ENCODE peak calls at places on chromosomes 12 and 14, in eight cellular contexts. K is H9; N is CD4-positive, alpha-beta T cell; H is colonic mucosa; W is lower lobe of right lung; F is pancreas; Y is WERI-Rb-1; M is uterus. Q is an unnamed sample.

GRCh38 chr14:81398196-81398891 is 1.8 kb downstream of the STON2 start:
- DNase-seq in K (no peak), N (no peak), H (no peak), W (no peak), F (no peak), Y (no peak), M (no peak), Q (no peak)

GRCh38 chr12:65631621-65632111 is 192.6 kb upstream of the HMGA2 start:
- DNase-seq in K (no peak), N (no peak), H (no peak), W (no peak), F (no peak), Y (no peak), M (no peak), Q (no peak)

GRCh38 chr14:104505085-104506074 is 74.2 kb upstream of the C14orf180 start:
- DNase-seq in K (peak; percentile 25), N (no peak), H (no peak), W (no peak), F (no peak), Y (no peak), M (no peak), Q (no peak)

GRCh38 chr12:54140958-54141388 is 47.8 kb downstream of the SMUG1 start:
- DNase-seq in K (no peak), N (no peak), H (no peak), W (no peak), F (no peak), Y (peak; percentile 79), M (peak; percentile 72), Q (peak; percentile 14)

GRCh38 chr12:92242917-92243316 is 97.3 kb upstream of the BTG1 start:
- DNase-seq in K (no peak), N (no peak), H (no peak), W (no peak), F (no peak), Y (no peak), M (no peak), Q (no peak)

GRCh38 chr12:11014234-11014633 is 8.2 kb downstream of the TAS2R19 start:
- DNase-seq in K (no peak), N (no peak), H (no peak), W (no peak), F (no peak), Y (no peak), M (no peak), Q (no peak)

GRCh38 chr12:51959921-51960320 is 8.4 kb downstream of the ACVR1B start:
- DNase-seq in K (no peak), N (no peak), H (no peak), W (no peak), F (no peak), Y (no peak), M (no peak), Q (no peak)

GRCh38 chr12:59823535-59823934 is 227.7 kb downstream of the SLC16A7 start:
- DNase-seq in K (no peak), N (no peak), H (no peak), W (no peak), F (no peak), Y (no peak), M (no peak), Q (no peak)

GRCh38 chr12:31749024-31749704 is 20.3 kb upstream of the AMN1 start:
- DNase-seq in K (peak; percentile 95), N (peak; percentile 43), H (peak; percentile 89), W (peak; percentile 67), F (peak; percentile 84), Y (no peak), M (peak; percentile 30), Q (peak; percentile 91)

GRCh38 chr12:131264625-131265024 is 310.9 kb downstream of the ADGRD1 start:
- DNase-seq in K (no peak), N (no peak), H (no peak), W (peak; percentile 53), F (no peak), Y (no peak), M (no peak), Q (no peak)

GRCh38 chr12:47377414-47378221 is 297.9 kb upstream of the AMIGO2 start:
- DNase-seq in K (no peak), N (no peak), H (peak; percentile 76), W (peak; percentile 65), F (peak; percentile 43), Y (no peak), M (peak; percentile 100), Q (peak; percentile 100)

GRCh38 chr12:120453060-120453761 is 7.0 kb downstream of the GATC start:
- DNase-seq in K (no peak), N (no peak), H (no peak), W (no peak), F (no peak), Y (no peak), M (no peak), Q (no peak)

GRCh38 chr12:120447992-120448391 is 1.7 kb downstream of the GATC start:
- DNase-seq in K (no peak), N (no peak), H (no peak), W (no peak), F (no peak), Y (no peak), M (no peak), Q (no peak)

GRCh38 chr12:120455302-120455701 is 9.1 kb downstream of the GATC start:
- DNase-seq in K (no peak), N (no peak), H (no peak), W (no peak), F (peak; percentile 87), Y (no peak), M (no peak), Q (no peak)

GRCh38 chr12:120457133-120457532 is 10.9 kb downstream of the GATC start:
- DNase-seq in K (peak; percentile 65), N (no peak), H (no peak), W (no peak), F (no peak), Y (no peak), M (no peak), Q (no peak)

GRCh38 chr12:120453977-120454376 is 7.7 kb downstream of the GATC start:
- DNase-seq in K (no peak), N (no peak), H (no peak), W (no peak), F (no peak), Y (no peak), M (no peak), Q (peak; percentile 34)
- TF ChIP-seq CTCF in K (peak; percentile 79), N (peak; percentile 61), H (peak; percentile 65), W (peak; percentile 59), F (no peak), Y (peak; percentile 59), M (peak; percentile 36), Q (peak; percentile 68)

GRCh38 chr12:121576851-121577391 is 3.9 kb downstream of the KDM2B start:
- DNase-seq in K (peak; percentile 87), N (no peak), H (peak; percentile 40), W (no peak), F (no peak), Y (peak; percentile 25), M (peak; percentile 41), Q (peak; percentile 70)
- H3K27ac ChIP-seq in K (peak overlapping the region; percentile 93), N (no peak overlapping the region), H (peak overlapping the region; percentile 18), W (no peak overlapping the region), F (no peak overlapping the region), Y (no peak overlapping the region), M (peak overlapping the region; percentile 80), Q (peak overlapping the region; percentile 96)

DNA sequence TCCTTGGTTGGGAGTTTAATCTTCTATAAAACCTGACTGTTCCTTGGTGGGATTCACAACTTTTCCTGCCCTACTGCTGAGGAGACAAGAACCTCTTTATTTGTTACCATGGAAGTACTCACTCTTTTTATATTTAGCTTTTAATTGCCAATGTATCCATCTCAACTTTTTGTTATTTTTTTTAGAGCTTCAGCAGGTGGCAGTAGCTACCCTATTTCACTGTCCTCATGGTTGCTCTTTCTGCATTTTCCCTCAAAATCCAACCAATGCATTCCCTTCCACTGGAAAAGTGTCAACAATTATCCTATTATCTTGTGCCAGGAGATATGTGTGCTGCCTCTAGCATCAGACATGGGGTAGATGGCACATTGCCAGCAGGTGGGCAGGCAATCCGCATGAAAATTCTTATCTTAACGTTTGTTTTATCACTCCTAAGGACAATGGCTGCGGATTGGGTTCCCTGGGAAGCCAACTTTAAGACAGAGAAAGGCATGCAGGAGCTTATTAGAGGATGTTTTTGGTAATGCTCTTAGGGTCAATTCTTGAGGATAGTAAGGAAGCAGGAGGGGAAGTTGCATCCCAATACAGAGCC is 406.4 kb downstream of the SNAPC1 start:
- DNase-seq in K (no peak), N (no peak), H (no peak), W (no peak), F (no peak), Y (no peak), M (no peak), Q (no peak)
- TF ChIP-seq CTCF in K (peak; percentile 55), N (no peak), H (no peak), W (no peak), F (no peak), Y (no peak), M (no peak), Q (no peak)

GRCh38 chr12:122884091-122884826 is 11.7 kb downstream of the VPS37B start:
- DNase-seq in K (no peak), N (no peak), H (no peak), W (no peak), F (no peak), Y (no peak), M (no peak), Q (no peak)

GRCh38 chr12:122880155-122880605 is 15.7 kb downstream of the VPS37B start:
- DNase-seq in K (no peak), N (no peak), H (no peak), W (no peak), F (no peak), Y (no peak), M (no peak), Q (peak; percentile 82)

GRCh38 chr12:122878780-122879612 is 16.9 kb downstream of the VPS37B start:
- DNase-seq in K (no peak), N (no peak), H (no peak), W (no peak), F (no peak), Y (no peak), M (no peak), Q (no peak)

GRCh38 chr12:122882908-122883563 is 12.9 kb downstream of the VPS37B start:
- DNase-seq in K (no peak), N (no peak), H (no peak), W (no peak), F (no peak), Y (no peak), M (no peak), Q (no peak)

GRCh38 chr12:122880668-122881067 is 15.3 kb downstream of the VPS37B start:
- DNase-seq in K (no peak), N (no peak), H (no peak), W (no peak), F (no peak), Y (peak; percentile 70), M (no peak), Q (peak; percentile 73)
- H3K27ac ChIP-seq in K (no peak overlapping the region), N (no peak overlapping the region), H (no peak overlapping the region), W (peak overlapping the region; percentile 38), F (no peak overlapping the region), Y (no peak overlapping the region), M (peak overlapping the region; percentile 63), Q (no peak overlapping the region)